ENCODE peak calls at places on chromosomes 5 and 9, in four cellular contexts. Q is colonic mucosa, V is HCT116, E is heart right ventricle. Z is an unnamed sample.

GRCh38 chr9:110619831-110620230 is 40.3 kb upstream of the SVEP1 start:
- DNase-seq in V (no peak), E (no peak), Q (no peak), Z (no peak)

GRCh38 chr9:116985636-116986414 is 298.7 kb downstream of the TRIM32 start:
- DNase-seq in Q (no peak), V (no peak), E (no peak), Z (no peak)

GRCh38 chr5:164475339-164475977 is 970.0 kb downstream of the MAT2B start:
- DNase-seq in Q (no peak), V (no peak), E (no peak), Z (peak)

GRCh38 chr5:68139601-68140441 is 75.7 kb upstream of the PIK3R1 start:
- DNase-seq in V (no peak), E (no peak), Q (no peak), Z (no peak)

GRCh38 chr5:140117523-140117922 is 3.6 kb downstream of the PURA start:
- DNase-seq in V (no peak), E (no peak), Q (no peak), Z (no peak)

GRCh38 chr5:10266839-10267238 is 16.8 kb downstream of the CCT5 start:
- DNase-seq in V (no peak), Q (no peak), E (no peak), Z (no peak)

GRCh38 chr5:167378894-167379723 is 912.3 kb upstream of the WWC1 start:
- DNase-seq in E (no peak), Q (peak), V (no peak), Z (no peak)

GRCh38 chr5:123881791-123882244 is 369.8 kb downstream of the CSNK1G3 start:
- DNase-seq in E (no peak), V (no peak), Q (no peak), Z (no peak)

GRCh38 chr9:118418887-118419620 is 714.9 kb downstream of the TLR4 start:
- DNase-seq in E (no peak), Q (peak), V (no peak), Z (no peak)

GRCh38 chr9:130530932-130531331 is 48.4 kb upstream of the FUBP3 start:
- DNase-seq in E (peak), Q (no peak), V (no peak), Z (no peak)

GRCh38 chr5:172078027-172078426 is 71.6 kb upstream of the FBXW11 start:
- DNase-seq in Q (peak), E (no peak), V (no peak), Z (no peak)

GRCh38 chr5:111706345-111706744 is 50.6 kb downstream of the NREP start:
- DNase-seq in E (no peak), Q (no peak), V (no peak), Z (no peak)

GRCh38 chr9:69674112-69674511 is 1.9 kb upstream of the APBA1 start:
- DNase-seq in Q (no peak), E (no peak), V (peak), Z (no peak)

GRCh38 chr9:89408628-89409101 is 89.2 kb downstream of the SEMA4D start:
- DNase-seq in V (no peak), Q (no peak), E (no peak), Z (no peak)

GRCh38 chr5:176817864-176818377 is 7.6 kb downstream of the UNC5A start:
- DNase-seq in Q (no peak), E (no peak), V (no peak), Z (no peak)

GRCh38 chr5:31854625-31855526 is 215.9 kb downstream of the PDZD2 start:
- DNase-seq in E (peak), V (no peak), Q (no peak), Z (no peak)

GRCh38 chr5:57824047-57824446 is 341.4 kb upstream of the ACTBL2 start:
- DNase-seq in E (no peak), Q (no peak), V (peak), Z (no peak)

GRCh38 chr9:95808001-95808400 is 67.5 kb upstream of the ERCC6L2 start:
- DNase-seq in Q (no peak), E (no peak), V (no peak), Z (no peak)

GRCh38 chr9:85729882-85730281 is 11.9 kb downstream of the AGTPBP1 start:
- DNase-seq in V (no peak), Q (no peak), E (no peak), Z (no peak)

GRCh38 chr5:168295574-168296201 is 4.2 kb downstream of the WWC1 start:
- DNase-seq in Q (no peak), V (no peak), E (no peak), Z (peak)

GRCh38 chr9:126661521-126662251 is 48.0 kb downstream of the LMX1B start:
- DNase-seq in V (peak), E (no peak), Q (no peak), Z (no peak)

GRCh38 chr5:10295619-10296326 is 11.9 kb downstream of the CMBL start:
- DNase-seq in Q (no peak), E (no peak), V (no peak), Z (no peak)

GRCh38 chr5:94072116-94072515 is 330.7 kb upstream of the POU5F2 start:
- DNase-seq in Q (no peak), E (no peak), V (no peak), Z (peak)

GRCh38 chr5:111129938-111130337 is 37.8 kb downstream of the WDR36 start:
- DNase-seq in E (no peak), Q (no peak), V (no peak), Z (no peak)

GRCh38 chr9:18785604-18786003 is 247.4 kb downstream of the SAXO1 start:
- DNase-seq in Q (no peak), E (no peak), V (no peak), Z (no peak)

GRCh38 chr9:114207034-114207815 is 51.9 kb downstream of the COL27A1 start:
- DNase-seq in E (peak), Q (no peak), V (no peak), Z (peak)

GRCh38 chr9:74783408-74783807 is 104.3 kb downstream of the TRPM6 start:
- DNase-seq in E (no peak), Q (no peak), V (no peak), Z (peak)

GRCh38 chr9:133982971-133983720 is 9.0 kb downstream of the VAV2 start:
- DNase-seq in V (no peak), E (no peak), Q (no peak), Z (no peak)

GRCh38 chr5:140043508-140043872 is 391 bp upstream of the NRG2 start:
- DNase-seq in Q (no peak), V (no peak), E (peak), Z (no peak)

GRCh38 chr5:7917130-7918123 is 48.5 kb downstream of the MTRR start:
- DNase-seq in E (no peak), Q (no peak), V (no peak), Z (no peak)

GRCh38 chr5:39185761-39186160 is 33.6 kb downstream of the FYB1 start:
- DNase-seq in V (no peak), E (no peak), Q (no peak), Z (no peak)

GRCh38 chr5:113278976-113279375 is 155.8 kb downstream of the TSSK1B start:
- DNase-seq in V (no peak), E (no peak), Q (no peak), Z (no peak)

GRCh38 chr5:33736510-33736909 is 155.3 kb downstream of the ADAMTS12 start:
- DNase-seq in V (no peak), Q (no peak), E (no peak), Z (peak)

GRCh38 chr5:118326496-118327045 is 661.8 kb downstream of the DTWD2 start:
- DNase-seq in E (no peak), V (no peak), Q (no peak), Z (peak)

GRCh38 chr9:106860731-106861584 is 2.0 kb upstream of the ZNF462 start:
- DNase-seq in V (no peak), Q (peak), E (peak), Z (no peak)

GRCh38 chr5:54844905-54845566 is 140.4 kb downstream of the ESM1 start:
- DNase-seq in Q (no peak), V (peak), E (no peak), Z (peak)

GRCh38 chr9:95505676-95506437 is 10.9 kb downstream of the PTCH1 start:
- DNase-seq in E (peak), V (no peak), Q (peak), Z (peak)

GRCh38 chr5:42943931-42944631 is 96.0 kb downstream of the ANXA2R start:
- DNase-seq in V (no peak), Q (no peak), E (peak), Z (no peak)

GRCh38 chr5:137888875-137889759 is at the start of gene PKD2L2:
- DNase-seq in V (no peak), Q (peak), E (peak), Z (peak)

GRCh38 chr9:14316574-14317304 is 2.8 kb upstream of the NFIB start:
- DNase-seq in E (no peak), Q (no peak), V (no peak), Z (no peak)
- H3K4me3 ChIP-seq in E (peak), Q (no peak), V (no peak), Z (peak)

GRCh38 chr5:50856720-50857119 is 190.3 kb downstream of the PARP8 start:
- DNase-seq in V (no peak), Q (no peak), E (no peak), Z (no peak)
- H3K4me3 ChIP-seq in V (no peak), Q (no peak), E (no peak), Z (no peak)

DNA sequence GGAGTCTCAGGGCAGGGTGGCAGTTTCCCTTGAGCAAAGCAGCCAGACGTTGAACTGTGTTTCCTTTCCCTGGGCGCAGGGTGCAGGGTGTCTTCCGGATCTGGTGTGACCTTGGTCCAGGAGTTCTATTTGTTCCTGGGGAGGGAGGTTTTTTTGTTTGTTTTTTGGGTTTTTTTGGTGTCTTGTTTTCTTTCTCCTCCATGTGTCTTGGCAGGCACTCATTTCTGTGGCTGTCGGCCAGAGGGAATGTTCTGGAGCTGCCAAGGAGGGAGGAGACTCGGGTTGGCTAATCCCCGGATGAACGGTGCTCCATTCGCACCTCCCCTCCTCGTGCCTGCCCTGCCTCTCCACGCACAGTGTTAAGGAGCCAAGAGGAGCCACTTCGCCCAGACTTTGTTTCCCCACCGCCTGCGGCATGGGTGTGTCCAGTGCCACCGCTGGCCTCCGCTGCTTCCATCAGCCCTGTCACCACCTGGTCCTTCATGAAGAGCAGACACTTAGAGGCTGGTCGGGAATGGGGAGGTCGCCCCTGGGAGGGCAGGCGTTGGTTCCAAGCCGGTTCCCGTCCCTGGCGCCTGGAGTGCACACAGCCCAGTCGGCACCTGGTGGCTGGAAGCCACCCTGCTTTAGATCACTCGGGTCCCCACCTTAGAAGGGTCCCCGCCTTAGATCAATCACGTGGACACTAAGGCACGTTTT is 3.5 kb upstream of the PHYHD1 start:
- DNase-seq in V (no peak), Q (peak), E (peak), Z (peak)
- H3K4me3 ChIP-seq in V (no peak), Q (no peak), E (no peak), Z (no peak)

GRCh38 chr5:129465945-129466344 is 5.8 kb downstream of the ADAMTS19 start:
- DNase-seq in Q (no peak), V (no peak), E (no peak), Z (no peak)
- H3K4me3 ChIP-seq in Q (no peak), V (no peak), E (no peak), Z (no peak)

GRCh38 chr5:102596113-102596512 is 97.3 kb upstream of the SLCO6A1 start:
- DNase-seq in V (no peak), E (no peak), Q (no peak), Z (no peak)
- H3K4me3 ChIP-seq in V (no peak), E (no peak), Q (no peak), Z (no peak)